ENCODE peak calls at places on chromosome 16, in six cellular contexts. A is effector memory CD4-positive, alpha-beta T cell; X is aorta; H is suprapubic skin; D is astrocyte of the cerebellum; U is cardiac muscle cell. I is an unnamed sample.

GRCh38 chr16:46883353-46883689 is 841 bp upstream of the GPT2 start:
- DNase-seq in A (no peak), U (no peak), X (no peak), D (no peak), H (no peak), I (no peak)

GRCh38 chr16:77169650-77170236 is 21.2 kb upstream of the MON1B start:
- DNase-seq in H (no peak), D (no peak), X (no peak), U (peak), A (peak), I (peak)

GRCh38 chr16:30813821-30814189 is 26.8 kb upstream of the ZNF629 start:
- DNase-seq in X (no peak), H (no peak), D (no peak), A (no peak), U (no peak), I (no peak)

GRCh38 chr16:11180489-11180888 is 75.5 kb downstream of the SOCS1 start:
- DNase-seq in H (no peak), X (no peak), A (no peak), D (no peak), U (no peak), I (no peak)

GRCh38 chr16:67731071-67731810 is 12.1 kb upstream of the GFOD2 start:
- DNase-seq in A (no peak), U (no peak), D (no peak), H (no peak), X (no peak), I (no peak)

GRCh38 chr16:70804153-70804728 is 3.3 kb upstream of the VAC14 start:
- DNase-seq in H (no peak), X (no peak), D (peak), A (no peak), U (peak), I (no peak)

GRCh38 chr16:68786685-68787418 is 49.8 kb downstream of the CDH1 start:
- DNase-seq in H (no peak), U (peak), A (no peak), X (no peak), D (peak), I (no peak)

GRCh38 chr16:27402964-27403600 is 1.1 kb downstream of the IL21R start:
- DNase-seq in U (no peak), A (no peak), X (no peak), H (no peak), D (no peak), I (no peak)

GRCh38 chr16:53080345-53081031 is 25.7 kb downstream of the CHD9 start:
- DNase-seq in H (peak), D (peak), U (peak), A (no peak), X (peak), I (no peak)

GRCh38 chr16:877242-878065 is 76.9 kb upstream of the GNG13 start:
- DNase-seq in D (no peak), U (no peak), X (peak), A (no peak), H (no peak), I (no peak)

GRCh38 chr16:83058376-83058775 is 431.6 kb downstream of the CDH13 start:
- DNase-seq in D (no peak), A (no peak), X (no peak), H (no peak), U (no peak), I (no peak)

GRCh38 chr16:74623846-74624245 is 16.9 kb upstream of the GLG1 start:
- DNase-seq in U (no peak), D (no peak), H (no peak), A (no peak), X (no peak), I (no peak)

GRCh38 chr16:66612422-66612821 is 7.9 kb downstream of the CMTM3 start:
- DNase-seq in A (no peak), X (no peak), H (no peak), U (no peak), D (no peak), I (no peak)
- H3K4me3 ChIP-seq in A (no peak), X (no peak), H (no peak), U (no peak), D (no peak), I (no peak)

DNA sequence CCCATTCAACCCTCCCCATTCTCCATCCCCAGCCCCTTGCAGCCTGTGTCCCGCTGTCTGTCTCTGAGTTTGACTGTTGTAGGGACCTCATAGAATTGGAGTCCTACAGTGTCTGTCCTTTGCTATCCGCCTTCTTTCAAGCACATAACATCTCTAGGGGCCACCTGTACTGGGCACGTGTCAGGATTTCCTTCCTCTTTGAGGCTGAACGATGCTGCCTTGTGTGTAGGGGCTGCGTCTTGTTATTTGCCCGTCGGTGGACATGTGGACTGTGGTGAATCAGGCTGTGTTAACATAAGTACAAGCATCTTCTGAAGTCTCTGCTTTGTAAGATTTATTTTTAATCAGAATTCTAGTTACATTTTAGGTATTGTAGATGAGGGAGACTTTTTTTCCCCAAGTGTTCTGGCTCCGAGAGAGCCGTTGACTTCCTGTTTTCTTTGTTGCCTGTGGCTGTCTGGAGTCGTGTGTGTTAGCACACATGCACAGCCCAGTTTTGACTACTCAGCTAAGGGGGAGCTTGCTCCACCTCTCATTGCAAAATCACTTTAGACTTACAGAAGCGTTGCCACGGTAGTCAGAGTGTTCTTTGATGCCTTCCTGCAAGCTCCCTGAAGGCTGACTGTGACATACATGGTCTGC is 26.1 kb downstream of the SPG7 start:
- DNase-seq in H (no peak), X (peak), D (no peak), A (peak), U (peak), I (no peak)
- H3K4me3 ChIP-seq in H (no peak), X (no peak), D (no peak), A (peak), U (no peak), I (no peak)

GRCh38 chr16:2370725-2371124 is 30.2 kb upstream of the ABCA3 start:
- DNase-seq in A (no peak), H (no peak), X (no peak), U (no peak), D (no peak), I (no peak)
- H3K4me3 ChIP-seq in A (no peak), H (no peak), X (no peak), U (no peak), D (no peak), I (no peak)

GRCh38 chr16:49856741-49857330 is 924 bp upstream of the ZNF423 start:
- DNase-seq in X (peak), H (no peak), U (peak), D (peak), A (no peak), I (peak)
- H3K4me3 ChIP-seq in X (peak), H (peak), U (peak), D (peak), A (peak), I (peak)

GRCh38 chr16:87202346-87202745 is 114.8 kb downstream of the C16orf95 start:
- DNase-seq in A (no peak), U (peak), H (no peak), D (no peak), X (no peak), I (no peak)

GRCh38 chr16:87200637-87201036 is 116.6 kb downstream of the C16orf95 start:
- DNase-seq in X (no peak), D (no peak), U (no peak), H (no peak), A (no peak), I (no peak)

GRCh38 chr16:87201052-87201451 is 116.1 kb downstream of the C16orf95 start:
- DNase-seq in A (no peak), X (peak), D (peak), H (no peak), U (peak), I (no peak)

GRCh38 chr16:87203060-87203656 is 114.0 kb downstream of the C16orf95 start:
- DNase-seq in U (peak), H (no peak), D (peak), A (no peak), X (peak), I (peak)

GRCh38 chr16:87201777-87202176 is 115.4 kb downstream of the C16orf95 start:
- DNase-seq in X (no peak), A (no peak), D (no peak), U (no peak), H (no peak), I (no peak)
- H3K4me3 ChIP-seq in X (no peak), A (no peak), D (no peak), U (no peak), H (no peak), I (no peak)